ENCODE peak calls at places on chromosomes 7 and 10, in four cellular contexts. Z is foreskin fibroblast; I is naive thymus-derived CD8-positive, alpha-beta T cell; H is HTR-8/SVneo. N is an unnamed sample.

GRCh38 chr10:91197044-91197651 is 23.3 kb upstream of the PCGF5 start:
- DNase-seq in H (no peak), Z (no peak), I (no peak), N (no peak)

GRCh38 chr10:128854965-128855364 is 612.1 kb upstream of the MGMT start:
- DNase-seq in Z (no peak), I (no peak), H (no peak), N (peak)

GRCh38 chr7:3244241-3244814 is 56.7 kb upstream of the SDK1 start:
- DNase-seq in H (peak), I (no peak), Z (peak), N (no peak)

GRCh38 chr7:140003913-140004382 is 58.8 kb downstream of the PARP12 start:
- DNase-seq in I (peak), Z (peak), H (peak), N (peak)

GRCh38 chr7:24820730-24821044 is 63.4 kb upstream of the GSDME start:
- DNase-seq in H (peak), Z (peak), I (no peak), N (peak)

GRCh38 chr7:11911900-11912299 is 79.9 kb upstream of the THSD7A start:
- DNase-seq in H (no peak), I (no peak), Z (no peak), N (no peak)

GRCh38 chr7:134920026-134920758 is 66.1 kb upstream of the AGBL3 start:
- DNase-seq in I (no peak), H (peak), Z (peak), N (peak)

GRCh38 chr10:28991326-28991725 is 297.5 kb upstream of the LYZL1 start:
- DNase-seq in Z (no peak), H (no peak), I (no peak), N (peak)

N was measured in stromal cell of bone marrow.